ENCODE peak calls at places on chromosomes 12 and 14, in seven cellular contexts. One of them, this sample, is unnamed. For H3K4me1, the result is how much of the 10 kb centered on the place peaks cover.

GRCh38 chr12:47193066-47193465 is 113.3 kb upstream of the AMIGO2 start:
- DNase-seq in A549: no peak
- DNase-seq in esophagus squamous epithelium: no peak
- DNase-seq in HepG2: no peak
- DNase-seq in IMR-90: no peak
- DNase-seq in transverse colon: no peak
- DNase-seq in heart left ventricle: no peak
- DNase-seq in this sample: no peak

GRCh38 chr12:58576965-58577364 is 343.3 kb downstream of the LRIG3 start:
- DNase-seq in A549: no peak
- DNase-seq in esophagus squamous epithelium: no peak
- DNase-seq in HepG2: no peak
- DNase-seq in IMR-90: no peak
- DNase-seq in transverse colon: no peak
- DNase-seq in heart left ventricle: no peak
- DNase-seq in this sample: no peak

GRCh38 chr12:106980944-106981343 is 6.0 kb downstream of the MTERF2 start:
- DNase-seq in A549: no peak
- DNase-seq in esophagus squamous epithelium: no peak
- DNase-seq in HepG2: no peak
- DNase-seq in IMR-90: no peak
- DNase-seq in transverse colon: no peak
- DNase-seq in heart left ventricle: no peak
- DNase-seq in this sample: no peak

GRCh38 chr12:54526800-54527630 is 22.4 kb upstream of the PDE1B start:
- DNase-seq in A549: peak
- DNase-seq in esophagus squamous epithelium: no peak
- DNase-seq in HepG2: peak
- DNase-seq in IMR-90: peak
- DNase-seq in transverse colon: peak
- DNase-seq in heart left ventricle: peak
- DNase-seq in this sample: peak

GRCh38 chr12:105522166-105522825 is 191.8 kb downstream of the C12orf75 start:
- DNase-seq in A549: peak
- DNase-seq in esophagus squamous epithelium: no peak
- DNase-seq in HepG2: no peak
- DNase-seq in IMR-90: peak
- DNase-seq in transverse colon: no peak
- DNase-seq in heart left ventricle: no peak
- DNase-seq in this sample: no peak

GRCh38 chr12:124771462-124772361 is 92.0 kb downstream of the SCARB1 start:
- DNase-seq in A549: peak
- DNase-seq in esophagus squamous epithelium: no peak
- DNase-seq in HepG2: peak
- DNase-seq in IMR-90: peak
- DNase-seq in transverse colon: peak
- DNase-seq in heart left ventricle: peak
- DNase-seq in this sample: peak

GRCh38 chr12:46209914-46210834 is 58.7 kb downstream of the SLC38A1 start:
- DNase-seq in A549: no peak
- DNase-seq in esophagus squamous epithelium: no peak
- DNase-seq in HepG2: peak
- DNase-seq in IMR-90: no peak
- DNase-seq in transverse colon: peak
- DNase-seq in heart left ventricle: peak
- DNase-seq in this sample: peak

GRCh38 chr12:132424811-132425210 is 65.1 kb upstream of the FBRSL1 start:
- DNase-seq in A549: no peak
- DNase-seq in esophagus squamous epithelium: no peak
- DNase-seq in HepG2: no peak
- DNase-seq in IMR-90: no peak
- DNase-seq in transverse colon: no peak
- DNase-seq in heart left ventricle: no peak
- DNase-seq in this sample: no peak

GRCh38 chr12:113427882-113428281 is 5.7 kb downstream of the SDSL start:
- DNase-seq in A549: no peak
- DNase-seq in esophagus squamous epithelium: no peak
- DNase-seq in HepG2: no peak
- DNase-seq in IMR-90: no peak
- DNase-seq in transverse colon: no peak
- DNase-seq in heart left ventricle: no peak
- DNase-seq in this sample: no peak

GRCh38 chr12:104514127-104514810 is 57.5 kb downstream of the CHST11 start:
- DNase-seq in A549: no peak
- DNase-seq in esophagus squamous epithelium: no peak
- DNase-seq in HepG2: no peak
- DNase-seq in IMR-90: no peak
- DNase-seq in transverse colon: no peak
- DNase-seq in heart left ventricle: peak
- DNase-seq in this sample: no peak

GRCh38 chr14:65959563-65960024 is 526.6 kb upstream of the CCDC196 start:
- DNase-seq in A549: no peak
- DNase-seq in esophagus squamous epithelium: no peak
- DNase-seq in HepG2: no peak
- DNase-seq in IMR-90: no peak
- DNase-seq in transverse colon: no peak
- DNase-seq in heart left ventricle: no peak
- DNase-seq in this sample: no peak

GRCh38 chr12:114263031-114263825 is 142.7 kb downstream of the TBX5 start:
- DNase-seq in A549: no peak
- DNase-seq in esophagus squamous epithelium: no peak
- DNase-seq in HepG2: no peak
- DNase-seq in IMR-90: no peak
- DNase-seq in transverse colon: no peak
- DNase-seq in heart left ventricle: no peak
- DNase-seq in this sample: no peak

GRCh38 chr12:120227233-120228040 is 26.5 kb upstream of the RPLP0 start:
- DNase-seq in A549: no peak
- DNase-seq in esophagus squamous epithelium: no peak
- DNase-seq in HepG2: peak
- DNase-seq in IMR-90: no peak
- DNase-seq in transverse colon: no peak
- DNase-seq in heart left ventricle: no peak
- DNase-seq in this sample: no peak

GRCh38 chr12:98198261-98198982 is 317.0 kb upstream of the TMPO start:
- DNase-seq in A549: no peak
- DNase-seq in esophagus squamous epithelium: no peak
- DNase-seq in HepG2: no peak
- DNase-seq in IMR-90: no peak
- DNase-seq in transverse colon: no peak
- DNase-seq in heart left ventricle: no peak
- DNase-seq in this sample: no peak

GRCh38 chr12:79255326-79255725 is 390.8 kb downstream of the SYT1 start:
- DNase-seq in A549: no peak
- DNase-seq in esophagus squamous epithelium: no peak
- DNase-seq in HepG2: no peak
- DNase-seq in IMR-90: peak
- DNase-seq in transverse colon: no peak
- DNase-seq in heart left ventricle: no peak
- DNase-seq in this sample: no peak

GRCh38 chr14:67515386-67516079 is 17.6 kb upstream of the PLEKHH1 start:
- DNase-seq in A549: no peak
- DNase-seq in esophagus squamous epithelium: no peak
- DNase-seq in HepG2: no peak
- DNase-seq in IMR-90: no peak
- DNase-seq in transverse colon: no peak
- DNase-seq in heart left ventricle: peak
- DNase-seq in this sample: no peak

GRCh38 chr12:17918013-17918412 is 172.0 kb downstream of the RERGL start:
- DNase-seq in A549: no peak
- DNase-seq in esophagus squamous epithelium: no peak
- DNase-seq in HepG2: no peak
- DNase-seq in IMR-90: no peak
- DNase-seq in transverse colon: no peak
- DNase-seq in heart left ventricle: no peak
- DNase-seq in this sample: no peak

GRCh38 chr12:71947645-71948105 is 9.0 kb downstream of the TPH2 start:
- DNase-seq in A549: no peak
- DNase-seq in esophagus squamous epithelium: no peak
- DNase-seq in HepG2: peak
- DNase-seq in IMR-90: peak
- DNase-seq in transverse colon: no peak
- DNase-seq in heart left ventricle: no peak
- DNase-seq in this sample: no peak

GRCh38 chr14:55272922-55273321 is 1.7 kb downstream of the FBXO34 start:
- DNase-seq in A549: no peak
- DNase-seq in esophagus squamous epithelium: no peak
- DNase-seq in HepG2: no peak
- DNase-seq in IMR-90: no peak
- DNase-seq in transverse colon: no peak
- DNase-seq in heart left ventricle: no peak
- DNase-seq in this sample: no peak

GRCh38 chr12:65885312-65885711 is 61.0 kb downstream of the HMGA2 start:
- DNase-seq in A549: no peak
- DNase-seq in esophagus squamous epithelium: no peak
- DNase-seq in HepG2: no peak
- DNase-seq in IMR-90: peak
- DNase-seq in transverse colon: no peak
- DNase-seq in heart left ventricle: no peak
- DNase-seq in this sample: no peak

GRCh38 chr12:93894391-93895095 is 217.4 kb downstream of the CRADD start:
- DNase-seq in A549: no peak
- DNase-seq in esophagus squamous epithelium: no peak
- DNase-seq in HepG2: no peak
- DNase-seq in IMR-90: peak
- DNase-seq in transverse colon: peak
- DNase-seq in heart left ventricle: peak
- DNase-seq in this sample: peak
- H3K27ac ChIP-seq in A549: no peak
- H3K27ac ChIP-seq in esophagus squamous epithelium: no peak
- H3K27ac ChIP-seq in HepG2: no peak
- H3K27ac ChIP-seq in IMR-90: no peak
- H3K27ac ChIP-seq in transverse colon: peak
- H3K27ac ChIP-seq in heart left ventricle: peak
- H3K27ac ChIP-seq in this sample: peak

DNA sequence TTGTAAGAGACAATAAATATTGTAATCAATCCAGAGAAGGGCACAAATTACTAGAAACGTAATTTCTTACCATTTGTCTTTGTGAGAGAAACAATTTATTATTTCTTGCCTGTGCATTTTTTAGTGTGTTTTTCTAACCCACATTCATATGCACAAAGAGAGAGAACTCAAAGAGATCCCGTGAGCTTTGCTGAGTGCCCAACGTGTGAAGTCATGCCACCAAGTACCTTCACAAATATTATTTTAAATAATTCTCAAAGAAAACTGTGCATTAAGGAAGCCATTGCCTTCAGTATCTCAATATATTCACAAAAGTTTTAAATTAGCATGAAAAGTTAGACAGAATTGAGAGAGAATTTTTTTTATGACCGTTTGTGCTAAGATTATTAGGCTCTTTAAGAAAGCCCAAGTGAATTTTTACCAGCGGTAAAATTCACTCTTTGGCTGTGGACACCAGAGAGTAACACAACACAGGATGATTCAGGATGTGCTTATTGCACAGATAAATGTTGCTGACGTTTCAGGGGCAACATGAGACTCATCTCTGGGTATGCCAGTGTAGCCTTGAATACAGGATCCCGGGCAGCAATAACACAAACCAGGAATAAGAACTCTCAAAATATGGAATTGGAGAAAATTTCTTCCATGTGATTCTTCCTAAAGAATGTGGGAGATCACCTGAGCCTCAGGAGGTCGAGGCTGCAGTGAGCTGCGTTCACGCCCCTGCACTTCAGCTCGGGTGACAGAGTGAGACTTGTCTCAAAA is 2.9 kb downstream of the ARHGDIB start:
- DNase-seq in A549: no peak
- DNase-seq in esophagus squamous epithelium: no peak
- DNase-seq in HepG2: no peak
- DNase-seq in IMR-90: no peak
- DNase-seq in transverse colon: no peak
- DNase-seq in heart left ventricle: no peak
- DNase-seq in this sample: no peak
- H3K4me1 ChIP-seq in A549: under half
- H3K4me1 ChIP-seq in esophagus squamous epithelium: under half
- H3K4me1 ChIP-seq in HepG2: under half
- H3K4me1 ChIP-seq in IMR-90: under half
- H3K4me1 ChIP-seq in transverse colon: under half
- H3K4me1 ChIP-seq in heart left ventricle: under half
- H3K4me1 ChIP-seq in this sample: under half

DNA sequence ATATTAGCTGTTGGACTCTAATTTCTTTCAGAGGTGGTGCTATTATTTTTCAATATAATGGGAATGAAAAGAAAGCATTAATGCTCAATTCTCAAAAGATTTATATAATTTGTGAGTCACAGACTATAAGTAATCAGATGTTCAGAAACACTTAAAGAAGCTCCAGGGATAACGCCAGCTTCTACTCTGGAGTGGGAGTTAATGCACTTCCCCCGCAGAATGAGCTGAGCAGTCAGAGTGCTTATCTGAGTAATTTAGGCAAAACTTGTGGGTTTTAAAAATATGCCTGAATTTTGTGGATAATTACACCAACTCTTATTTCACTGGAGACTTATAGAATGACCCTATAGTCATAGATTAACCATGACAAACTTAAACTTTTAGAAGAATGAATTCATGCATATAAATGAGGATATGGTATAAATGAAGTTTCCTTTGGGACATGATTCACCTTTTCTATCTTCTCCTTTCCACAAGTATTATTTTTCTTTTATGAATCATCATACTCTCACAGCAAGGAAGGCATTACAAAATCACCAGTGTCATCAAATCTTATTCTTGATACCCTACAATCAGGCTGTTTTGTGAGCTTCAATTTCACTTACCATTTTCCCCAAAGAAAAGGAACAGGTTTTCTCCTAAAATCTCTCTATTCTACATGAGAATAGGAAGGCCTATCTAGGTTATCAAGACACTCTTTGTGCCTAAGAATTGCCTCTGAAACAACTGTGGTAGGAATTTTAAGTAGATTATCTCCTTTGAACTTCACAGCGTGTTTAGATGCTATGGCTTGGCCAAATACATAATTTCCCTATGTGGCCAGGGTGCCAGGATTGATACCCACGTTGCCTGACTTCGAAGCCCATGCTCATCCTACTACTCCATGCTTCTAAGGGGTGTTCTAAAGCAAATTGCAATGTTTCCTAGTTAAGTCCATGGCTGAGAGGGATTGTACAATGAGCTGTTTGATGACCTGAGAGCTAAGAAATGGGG is 241.2 kb upstream of the FBXO33 start:
- DNase-seq in A549: no peak
- DNase-seq in esophagus squamous epithelium: no peak
- DNase-seq in HepG2: no peak
- DNase-seq in IMR-90: no peak
- DNase-seq in transverse colon: no peak
- DNase-seq in heart left ventricle: no peak
- DNase-seq in this sample: no peak
- TF ChIP-seq POLR2A in A549: no peak
- TF ChIP-seq POLR2A in esophagus squamous epithelium: no peak
- TF ChIP-seq POLR2A in HepG2: no peak
- TF ChIP-seq POLR2A in IMR-90: no peak
- TF ChIP-seq POLR2A in transverse colon: no peak
- TF ChIP-seq POLR2A in heart left ventricle: no peak
- TF ChIP-seq POLR2A in this sample: no peak

GRCh38 chr12:2408262-2408661 is 355.5 kb downstream of the CACNA1C start:
- DNase-seq in A549: no peak
- DNase-seq in esophagus squamous epithelium: no peak
- DNase-seq in HepG2: no peak
- DNase-seq in IMR-90: no peak
- DNase-seq in transverse colon: no peak
- DNase-seq in heart left ventricle: no peak
- DNase-seq in this sample: no peak
- H3K27ac ChIP-seq in A549: no peak
- H3K27ac ChIP-seq in esophagus squamous epithelium: no peak
- H3K27ac ChIP-seq in HepG2: no peak
- H3K27ac ChIP-seq in IMR-90: no peak
- H3K27ac ChIP-seq in transverse colon: no peak
- H3K27ac ChIP-seq in heart left ventricle: no peak
- H3K27ac ChIP-seq in this sample: no peak

GRCh38 chr12:52234226-52234810 is 1.3 kb downstream of the KRT7 start:
- DNase-seq in A549: peak
- DNase-seq in esophagus squamous epithelium: no peak
- DNase-seq in HepG2: no peak
- DNase-seq in IMR-90: no peak
- DNase-seq in transverse colon: no peak
- DNase-seq in heart left ventricle: no peak
- DNase-seq in this sample: no peak
- H3K4me1 ChIP-seq in A549: half or more
- H3K4me1 ChIP-seq in esophagus squamous epithelium: under half
- H3K4me1 ChIP-seq in HepG2: under half
- H3K4me1 ChIP-seq in IMR-90: under half
- H3K4me1 ChIP-seq in transverse colon: under half
- H3K4me1 ChIP-seq in heart left ventricle: under half
- H3K4me1 ChIP-seq in this sample: under half

This sample was measured in uterus.